ENCODE peak calls at places on chromosomes 11 and 22, in ten cellular contexts. One of them, this sample, is unnamed.

GRCh38 chr11:90468923-90469322 is 246.1 kb upstream of the CHORDC1 start:
- DNase-seq in transverse colon: no peak
- DNase-seq in A549: no peak
- DNase-seq in OCI-LY7: no peak
- DNase-seq in heart right ventricle: no peak
- DNase-seq in IMR-90: no peak
- DNase-seq in mammary epithelial cell: peak
- DNase-seq in tibial artery: no peak
- DNase-seq in cardiac muscle cell: no peak
- DNase-seq in RWPE2: no peak
- DNase-seq in this sample: no peak

GRCh38 chr11:71459076-71459766 is 6.2 kb downstream of the NADSYN1 start:
- DNase-seq in transverse colon: no peak
- DNase-seq in A549: no peak
- DNase-seq in tibial artery: no peak
- DNase-seq in IMR-90: no peak
- DNase-seq in mammary epithelial cell: no peak
- DNase-seq in heart right ventricle: no peak
- DNase-seq in RWPE2: peak
- DNase-seq in cardiac muscle cell: no peak
- DNase-seq in OCI-LY7: no peak
- DNase-seq in this sample: no peak

GRCh38 chr11:3225159-3225758 is 6.6 kb upstream of the MRGPRG start:
- DNase-seq in OCI-LY7: no peak
- DNase-seq in A549: no peak
- DNase-seq in tibial artery: no peak
- DNase-seq in cardiac muscle cell: no peak
- DNase-seq in IMR-90: no peak
- DNase-seq in heart right ventricle: peak
- DNase-seq in RWPE2: no peak
- DNase-seq in mammary epithelial cell: no peak
- DNase-seq in transverse colon: no peak
- DNase-seq in this sample: no peak

GRCh38 chr11:47342036-47342803 is 10.3 kb downstream of the MYBPC3 start:
- DNase-seq in A549: no peak
- DNase-seq in OCI-LY7: no peak
- DNase-seq in tibial artery: no peak
- DNase-seq in RWPE2: no peak
- DNase-seq in heart right ventricle: no peak
- DNase-seq in IMR-90: no peak
- DNase-seq in mammary epithelial cell: no peak
- DNase-seq in cardiac muscle cell: no peak
- DNase-seq in transverse colon: no peak
- DNase-seq in this sample: no peak

GRCh38 chr11:8354622-8355417 is 91.1 kb upstream of the LMO1 start:
- DNase-seq in A549: no peak
- DNase-seq in heart right ventricle: no peak
- DNase-seq in transverse colon: no peak
- DNase-seq in cardiac muscle cell: peak
- DNase-seq in tibial artery: no peak
- DNase-seq in IMR-90: no peak
- DNase-seq in OCI-LY7: no peak
- DNase-seq in RWPE2: peak
- DNase-seq in mammary epithelial cell: peak
- DNase-seq in this sample: no peak

GRCh38 chr11:100639140-100639539 is 47.9 kb upstream of the ARHGAP42 start:
- DNase-seq in RWPE2: no peak
- DNase-seq in OCI-LY7: no peak
- DNase-seq in IMR-90: peak
- DNase-seq in heart right ventricle: no peak
- DNase-seq in mammary epithelial cell: no peak
- DNase-seq in A549: no peak
- DNase-seq in cardiac muscle cell: peak
- DNase-seq in tibial artery: no peak
- DNase-seq in transverse colon: no peak
- DNase-seq in this sample: no peak

GRCh38 chr22:24473278-24473677 is 21.9 kb upstream of the UPB1 start:
- DNase-seq in A549: no peak
- DNase-seq in IMR-90: no peak
- DNase-seq in transverse colon: no peak
- DNase-seq in tibial artery: no peak
- DNase-seq in heart right ventricle: no peak
- DNase-seq in OCI-LY7: peak
- DNase-seq in cardiac muscle cell: no peak
- DNase-seq in RWPE2: no peak
- DNase-seq in mammary epithelial cell: no peak
- DNase-seq in this sample: no peak

GRCh38 chr11:67371549-67372231 is 1.7 kb downstream of the CLCF1 start:
- DNase-seq in cardiac muscle cell: peak
- DNase-seq in IMR-90: peak
- DNase-seq in RWPE2: no peak
- DNase-seq in mammary epithelial cell: no peak
- DNase-seq in A549: peak
- DNase-seq in tibial artery: peak
- DNase-seq in heart right ventricle: no peak
- DNase-seq in transverse colon: no peak
- DNase-seq in OCI-LY7: peak
- DNase-seq in this sample: no peak

GRCh38 chr22:38228326-38228872 is 26.6 kb downstream of the MAFF start:
- DNase-seq in IMR-90: no peak
- DNase-seq in mammary epithelial cell: no peak
- DNase-seq in transverse colon: no peak
- DNase-seq in cardiac muscle cell: no peak
- DNase-seq in A549: no peak
- DNase-seq in heart right ventricle: no peak
- DNase-seq in RWPE2: no peak
- DNase-seq in tibial artery: no peak
- DNase-seq in OCI-LY7: no peak
- DNase-seq in this sample: no peak

GRCh38 chr11:102730036-102730815 is 5.5 kb upstream of the MMP8 start:
- DNase-seq in tibial artery: no peak
- DNase-seq in IMR-90: peak
- DNase-seq in A549: no peak
- DNase-seq in cardiac muscle cell: no peak
- DNase-seq in transverse colon: no peak
- DNase-seq in heart right ventricle: no peak
- DNase-seq in RWPE2: no peak
- DNase-seq in mammary epithelial cell: no peak
- DNase-seq in OCI-LY7: no peak
- DNase-seq in this sample: no peak

GRCh38 chr22:43921361-43921760 is 2.2 kb upstream of the PNPLA3 start:
- DNase-seq in OCI-LY7: no peak
- DNase-seq in tibial artery: no peak
- DNase-seq in transverse colon: no peak
- DNase-seq in cardiac muscle cell: no peak
- DNase-seq in IMR-90: peak
- DNase-seq in mammary epithelial cell: peak
- DNase-seq in heart right ventricle: no peak
- DNase-seq in RWPE2: no peak
- DNase-seq in A549: no peak
- DNase-seq in this sample: no peak
- H3K27ac ChIP-seq in OCI-LY7: no peak
- H3K27ac ChIP-seq in tibial artery: no peak
- H3K27ac ChIP-seq in transverse colon: no peak
- H3K27ac ChIP-seq in cardiac muscle cell: no peak
- H3K27ac ChIP-seq in IMR-90: peak
- H3K27ac ChIP-seq in mammary epithelial cell: no peak
- H3K27ac ChIP-seq in heart right ventricle: no peak
- H3K27ac ChIP-seq in RWPE2: no peak
- H3K27ac ChIP-seq in A549: no peak
- H3K27ac ChIP-seq in this sample: no peak

GRCh38 chr11:60085909-60086308 is 2.6 kb upstream of the MS4A2 start:
- DNase-seq in mammary epithelial cell: no peak
- DNase-seq in A549: no peak
- DNase-seq in transverse colon: no peak
- DNase-seq in heart right ventricle: no peak
- DNase-seq in RWPE2: no peak
- DNase-seq in IMR-90: no peak
- DNase-seq in cardiac muscle cell: no peak
- DNase-seq in tibial artery: no peak
- DNase-seq in OCI-LY7: no peak
- DNase-seq in this sample: no peak

GRCh38 chr11:60084866-60085265 is 3.6 kb upstream of the MS4A2 start:
- DNase-seq in A549: no peak
- DNase-seq in heart right ventricle: no peak
- DNase-seq in IMR-90: no peak
- DNase-seq in OCI-LY7: no peak
- DNase-seq in transverse colon: no peak
- DNase-seq in tibial artery: no peak
- DNase-seq in mammary epithelial cell: peak
- DNase-seq in RWPE2: no peak
- DNase-seq in cardiac muscle cell: no peak
- DNase-seq in this sample: no peak

GRCh38 chr11:60087239-60087638 is 1.2 kb upstream of the MS4A2 start:
- DNase-seq in RWPE2: no peak
- DNase-seq in A549: no peak
- DNase-seq in tibial artery: no peak
- DNase-seq in heart right ventricle: no peak
- DNase-seq in IMR-90: no peak
- DNase-seq in mammary epithelial cell: no peak
- DNase-seq in transverse colon: no peak
- DNase-seq in OCI-LY7: no peak
- DNase-seq in cardiac muscle cell: no peak
- DNase-seq in this sample: no peak

DNA sequence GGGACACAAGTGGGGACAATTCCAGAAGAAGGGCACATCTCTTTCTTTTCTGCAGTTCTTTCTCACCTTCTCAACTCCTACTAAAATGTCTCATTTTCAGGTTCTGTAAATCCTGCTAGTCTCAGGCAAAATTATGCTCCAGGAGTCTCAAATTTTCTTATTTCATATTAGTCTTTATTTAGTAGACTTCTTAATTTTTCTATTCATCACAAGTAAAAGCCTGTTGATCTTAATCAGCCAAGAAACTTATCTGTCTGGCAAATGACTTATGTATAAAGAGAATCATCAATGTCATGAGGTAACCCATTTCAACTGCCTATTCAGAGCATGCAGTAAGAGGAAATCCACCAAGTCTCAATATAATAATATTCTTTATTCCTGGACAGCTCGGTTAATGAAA is at the start of gene MS4A2:
- DNase-seq in transverse colon: no peak
- DNase-seq in mammary epithelial cell: no peak
- DNase-seq in tibial artery: no peak
- DNase-seq in RWPE2: no peak
- DNase-seq in A549: no peak
- DNase-seq in cardiac muscle cell: no peak
- DNase-seq in IMR-90: no peak
- DNase-seq in OCI-LY7: no peak
- DNase-seq in heart right ventricle: no peak
- DNase-seq in this sample: no peak
- H3K4me3 ChIP-seq in transverse colon: no peak
- H3K4me3 ChIP-seq in mammary epithelial cell: no peak
- H3K4me3 ChIP-seq in tibial artery: no peak
- H3K4me3 ChIP-seq in RWPE2: no peak
- H3K4me3 ChIP-seq in A549: no peak
- H3K4me3 ChIP-seq in cardiac muscle cell: no peak
- H3K4me3 ChIP-seq in IMR-90: no peak
- H3K4me3 ChIP-seq in OCI-LY7: no peak
- H3K4me3 ChIP-seq in heart right ventricle: no peak
- H3K4me3 ChIP-seq in this sample: no peak

GRCh38 chr11:121431820-121432526 is 20.1 kb upstream of the SORL1 start:
- DNase-seq in IMR-90: no peak
- DNase-seq in transverse colon: no peak
- DNase-seq in cardiac muscle cell: no peak
- DNase-seq in mammary epithelial cell: no peak
- DNase-seq in RWPE2: no peak
- DNase-seq in OCI-LY7: peak
- DNase-seq in heart right ventricle: no peak
- DNase-seq in tibial artery: no peak
- DNase-seq in A549: no peak
- DNase-seq in this sample: no peak

GRCh38 chr11:121425818-121426217 is 26.3 kb upstream of the SORL1 start:
- DNase-seq in IMR-90: no peak
- DNase-seq in transverse colon: no peak
- DNase-seq in A549: no peak
- DNase-seq in RWPE2: no peak
- DNase-seq in cardiac muscle cell: no peak
- DNase-seq in heart right ventricle: no peak
- DNase-seq in tibial artery: no peak
- DNase-seq in OCI-LY7: no peak
- DNase-seq in mammary epithelial cell: no peak
- DNase-seq in this sample: no peak

GRCh38 chr11:121422675-121423074 is 29.4 kb upstream of the SORL1 start:
- DNase-seq in transverse colon: no peak
- DNase-seq in heart right ventricle: no peak
- DNase-seq in cardiac muscle cell: no peak
- DNase-seq in A549: no peak
- DNase-seq in mammary epithelial cell: no peak
- DNase-seq in tibial artery: no peak
- DNase-seq in OCI-LY7: peak
- DNase-seq in IMR-90: no peak
- DNase-seq in RWPE2: no peak
- DNase-seq in this sample: no peak

GRCh38 chr11:121429556-121429955 is 22.6 kb upstream of the SORL1 start:
- DNase-seq in mammary epithelial cell: no peak
- DNase-seq in OCI-LY7: peak
- DNase-seq in heart right ventricle: no peak
- DNase-seq in transverse colon: no peak
- DNase-seq in cardiac muscle cell: no peak
- DNase-seq in A549: no peak
- DNase-seq in RWPE2: no peak
- DNase-seq in IMR-90: no peak
- DNase-seq in tibial artery: no peak
- DNase-seq in this sample: no peak

GRCh38 chr11:121426476-121427454 is 25.3 kb upstream of the SORL1 start:
- DNase-seq in IMR-90: no peak
- DNase-seq in mammary epithelial cell: no peak
- DNase-seq in RWPE2: no peak
- DNase-seq in transverse colon: peak
- DNase-seq in A549: peak
- DNase-seq in tibial artery: peak
- DNase-seq in heart right ventricle: peak
- DNase-seq in cardiac muscle cell: peak
- DNase-seq in OCI-LY7: peak
- DNase-seq in this sample: no peak
- TF ChIP-seq CTCF in IMR-90: no peak
- TF ChIP-seq CTCF in mammary epithelial cell: no peak
- TF ChIP-seq CTCF in RWPE2: peak
- TF ChIP-seq CTCF in transverse colon: no peak
- TF ChIP-seq CTCF in A549: no peak
- TF ChIP-seq CTCF in tibial artery: no peak
- TF ChIP-seq CTCF in heart right ventricle: peak
- TF ChIP-seq CTCF in cardiac muscle cell: no peak
- TF ChIP-seq CTCF in OCI-LY7: peak
- TF ChIP-seq CTCF in this sample: no peak

DNA sequence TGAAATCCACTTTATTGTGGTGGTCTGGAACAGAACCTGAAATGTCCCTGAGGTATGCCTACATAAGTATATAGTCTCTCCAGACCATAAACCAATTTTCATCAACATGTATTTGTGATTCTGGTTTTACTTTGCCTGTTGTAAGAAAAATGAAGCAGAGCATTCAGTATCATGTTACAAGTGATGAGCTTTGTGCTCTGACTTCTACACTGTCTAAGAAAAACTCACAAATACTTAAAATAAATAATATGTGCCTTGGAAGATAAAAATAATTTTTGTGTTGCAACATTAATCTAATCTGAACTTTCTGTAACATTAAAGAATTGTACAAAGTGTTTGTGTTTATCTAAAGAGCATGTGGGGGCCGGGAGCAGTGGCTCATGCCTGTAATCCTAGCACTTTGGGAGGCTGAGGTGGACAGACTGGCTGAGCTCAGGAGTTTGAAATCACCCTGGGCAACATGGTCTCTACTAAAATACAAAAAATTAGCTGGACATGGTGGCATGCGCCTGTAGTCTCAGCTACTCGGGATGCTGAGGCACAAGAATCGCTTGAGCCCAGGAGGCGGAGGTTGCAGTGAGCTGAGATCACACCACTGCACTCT is 219.5 kb downstream of the SOX6 start:
- DNase-seq in mammary epithelial cell: no peak
- DNase-seq in OCI-LY7: no peak
- DNase-seq in RWPE2: no peak
- DNase-seq in transverse colon: no peak
- DNase-seq in A549: no peak
- DNase-seq in cardiac muscle cell: no peak
- DNase-seq in heart right ventricle: no peak
- DNase-seq in tibial artery: no peak
- DNase-seq in IMR-90: peak
- DNase-seq in this sample: no peak
- H3K27ac ChIP-seq in mammary epithelial cell: no peak
- H3K27ac ChIP-seq in OCI-LY7: no peak
- H3K27ac ChIP-seq in RWPE2: no peak
- H3K27ac ChIP-seq in transverse colon: no peak
- H3K27ac ChIP-seq in A549: no peak
- H3K27ac ChIP-seq in cardiac muscle cell: no peak
- H3K27ac ChIP-seq in heart right ventricle: no peak
- H3K27ac ChIP-seq in tibial artery: no peak
- H3K27ac ChIP-seq in IMR-90: no peak
- H3K27ac ChIP-seq in this sample: no peak

This sample was measured in coronary artery.